ENCODE peak calls at places on chromosomes 2 and 18, in five cellular contexts. N is HL-60; Y is CD4-positive, alpha-beta T cell; W is amygdala; T is thoracic aorta. U is an unnamed sample.

GRCh38 chr2:65033178-65033577 is 23.0 kb upstream of the CEP68 start:
- DNase-seq in Y (no peak), W (no peak), T (no peak), N (no peak), U (no peak)

GRCh38 chr2:134410831-134411231 is 157.0 kb downstream of the MGAT5 start:
- DNase-seq in T (no peak), N (no peak), Y (no peak), W (no peak), U (no peak)

GRCh38 chr18:63166142-63166541 is 153.4 kb downstream of the BCL2 start:
- DNase-seq in Y (no peak), W (no peak), N (no peak), T (no peak), U (no peak)

GRCh38 chr2:237283136-237283928 is 130.6 kb downstream of the COL6A3 start:
- DNase-seq in T (no peak), W (no peak), N (no peak), Y (no peak), U (no peak)

GRCh38 chr2:189751080-189751658 is 11.4 kb downstream of the OSGEPL1 start:
- DNase-seq in N (no peak), Y (no peak), W (no peak), T (no peak), U (peak)

GRCh38 chr2:198873771-198874501 is 583.8 kb downstream of the SATB2 start:
- DNase-seq in N (no peak), W (no peak), T (no peak), Y (no peak), U (no peak)

GRCh38 chr2:54274781-54275242 is 18.8 kb upstream of the TSPYL6 start:
- DNase-seq in T (no peak), W (no peak), N (no peak), Y (no peak), U (no peak)

GRCh38 chr2:113155331-113155730 is 18.4 kb upstream of the PSD4 start:
- DNase-seq in W (no peak), Y (no peak), T (no peak), N (no peak), U (no peak)

GRCh38 chr2:223722226-223722625 is 115.2 kb downstream of the AP1S3 start:
- DNase-seq in T (no peak), Y (no peak), N (no peak), W (no peak), U (no peak)

GRCh38 chr2:241061275-241061674 is 40.8 kb downstream of the MTERF4 start:
- DNase-seq in W (no peak), T (no peak), N (no peak), Y (no peak), U (no peak)

GRCh38 chr2:168529900-168530561 is 74.0 kb downstream of the CERS6 start:
- DNase-seq in Y (no peak), T (no peak), W (no peak), N (no peak), U (no peak)

GRCh38 chr2:110116033-110116710 is 550 bp upstream of the MALL start:
- DNase-seq in Y (no peak), T (no peak), W (no peak), N (no peak), U (peak)

GRCh38 chr2:21782866-21783265 is 659.1 kb downstream of the TDRD15 start:
- DNase-seq in T (no peak), W (no peak), Y (no peak), N (no peak), U (no peak)

GRCh38 chr2:181312515-181312927 is 144.7 kb upstream of the ITGA4 start:
- DNase-seq in Y (no peak), T (no peak), W (no peak), N (no peak), U (no peak)

GRCh38 chr2:14831458-14831857 is 198.9 kb downstream of the LRATD1 start:
- DNase-seq in T (no peak), W (no peak), N (no peak), Y (no peak), U (no peak)

GRCh38 chr2:211237586-211237985 is 681.2 kb downstream of the CPS1 start:
- DNase-seq in T (no peak), W (no peak), Y (no peak), N (no peak), U (no peak)

GRCh38 chr2:163664610-163665009 is 71.2 kb downstream of the FIGN start:
- DNase-seq in N (no peak), Y (no peak), T (no peak), W (no peak), U (no peak)

GRCh38 chr18:72155327-72155726 is 388.8 kb downstream of the CBLN2 start:
- DNase-seq in Y (no peak), N (no peak), T (no peak), W (no peak), U (no peak)

GRCh38 chr2:240426797-240427721 is 8.4 kb upstream of the GPC1 start:
- DNase-seq in W (no peak), N (no peak), Y (peak), T (no peak), U (no peak)

GRCh38 chr18:33600846-33601245 is 22.8 kb downstream of the ASXL3 start:
- DNase-seq in N (no peak), Y (no peak), W (no peak), T (no peak), U (no peak)

GRCh38 chr2:168139791-168140190 is 107.6 kb downstream of the STK39 start:
- DNase-seq in Y (no peak), W (no peak), T (no peak), N (no peak), U (no peak)

GRCh38 chr2:206800501-206801416 is 35.4 kb downstream of the FASTKD2 start:
- DNase-seq in N (peak), W (peak), T (peak), Y (peak), U (peak)

GRCh38 chr18:3985664-3986063 is 469.4 kb downstream of the DLGAP1 start:
- DNase-seq in N (no peak), Y (no peak), W (no peak), T (no peak), U (no peak)

GRCh38 chr2:198072655-198073054 is 268.3 kb downstream of the PLCL1 start:
- DNase-seq in W (no peak), N (no peak), Y (no peak), T (no peak), U (no peak)

GRCh38 chr2:162242586-162243304 is 500 bp downstream of the FAP start:
- DNase-seq in W (no peak), Y (no peak), N (no peak), T (no peak), U (no peak)

GRCh38 chr18:32770181-32770650 is 2.6 kb downstream of the KLHL14 start:
- DNase-seq in N (no peak), Y (no peak), T (no peak), W (no peak), U (no peak)

GRCh38 chr2:101512993-101513392 is 38.1 kb upstream of the RFX8 start:
- DNase-seq in N (no peak), W (no peak), Y (no peak), T (no peak), U (no peak)

GRCh38 chr2:105563000-105563719 is 164.3 kb upstream of the FHL2 start:
- DNase-seq in T (no peak), N (no peak), W (no peak), Y (no peak), U (no peak)

GRCh38 chr2:53455094-53455493 is 312.5 kb upstream of the CHAC2 start:
- DNase-seq in Y (no peak), W (no peak), N (no peak), T (no peak), U (no peak)

GRCh38 chr2:188909036-188909435 is 65.1 kb upstream of the COL3A1 start:
- DNase-seq in T (no peak), W (no peak), N (no peak), Y (no peak), U (no peak)

GRCh38 chr18:4636957-4637356 is 181.8 kb upstream of the DLGAP1 start:
- DNase-seq in T (no peak), N (no peak), Y (no peak), W (no peak), U (no peak)